ENCODE peak calls at places on chromosomes 12 and 14, in nine cellular contexts. O is RWPE1, G is transverse colon, Q is left lung, Y is fibroblast of villous mesenchyme, M is lower lobe of right lung, U is neural crest cell, I is HepG2, V is stomach. T is an unnamed sample.

GRCh38 chr12:58557156-58557555 is 363.1 kb downstream of the LRIG3 start:
- DNase-seq in O (peak), G (no peak), Q (no peak), Y (peak), M (no peak), U (no peak), I (no peak), V (no peak), T (no peak)

GRCh38 chr14:33408291-33408690 is 469.6 kb downstream of the NPAS3 start:
- DNase-seq in O (no peak), G (no peak), Q (no peak), Y (no peak), M (no peak), U (no peak), I (no peak), V (no peak), T (no peak)

GRCh38 chr14:80496090-80496489 is 284.8 kb upstream of the DIO2 start:
- DNase-seq in O (no peak), G (no peak), Q (no peak), Y (no peak), M (no peak), U (no peak), I (no peak), V (no peak), T (no peak)

GRCh38 chr12:71900091-71900490 is 38.6 kb upstream of the TPH2 start:
- DNase-seq in O (peak), G (no peak), Q (no peak), Y (peak), M (no peak), U (no peak), I (peak), V (no peak), T (no peak)

GRCh38 chr12:81668475-81668874 is 90.7 kb downstream of the PPFIA2 start:
- DNase-seq in O (peak), G (no peak), Q (no peak), Y (peak), M (no peak), U (no peak), I (no peak), V (no peak), T (no peak)

GRCh38 chr12:100987552-100988277 is 193.1 kb downstream of the ANO4 start:
- DNase-seq in O (peak), G (no peak), Q (no peak), Y (peak), M (no peak), U (peak), I (peak), V (no peak), T (no peak)

GRCh38 chr12:132449565-132450390 is 40.2 kb upstream of the FBRSL1 start:
- DNase-seq in O (no peak), G (peak), Q (no peak), Y (no peak), M (no peak), U (no peak), I (no peak), V (no peak), T (peak)

GRCh38 chr12:54375258-54375579 is 9.3 kb downstream of the ZNF385A start:
- DNase-seq in O (no peak), G (no peak), Q (no peak), Y (no peak), M (no peak), U (no peak), I (no peak), V (no peak), T (no peak)

GRCh38 chr12:59040651-59041050 is 120.3 kb upstream of the LRIG3 start:
- DNase-seq in O (peak), G (no peak), Q (no peak), Y (peak), M (no peak), U (no peak), I (no peak), V (no peak), T (no peak)

GRCh38 chr14:96564389-96564788 is 62.2 kb downstream of the PAPOLA start:
- DNase-seq in O (no peak), G (no peak), Q (no peak), Y (peak), M (no peak), U (no peak), I (no peak), V (no peak), T (no peak)

GRCh38 chr14:64491637-64492036 is 12.0 kb downstream of the ZBTB25 start:
- DNase-seq in O (no peak), G (no peak), Q (no peak), Y (no peak), M (no peak), U (no peak), I (no peak), V (no peak), T (no peak)

GRCh38 chr12:101781834-101782543 is 42.7 kb upstream of the SYCP3 start:
- DNase-seq in O (no peak), G (no peak), Q (no peak), Y (peak), M (no peak), U (no peak), I (no peak), V (no peak), T (no peak)

GRCh38 chr14:21408152-21408551 is 24.3 kb upstream of the SUPT16H start:
- DNase-seq in O (peak), G (no peak), Q (no peak), Y (peak), M (no peak), U (no peak), I (no peak), V (no peak), T (no peak)

GRCh38 chr12:124992874-124993567 is 424 bp upstream of the BRI3BP start:
- DNase-seq in O (peak), G (peak), Q (peak), Y (peak), M (peak), U (peak), I (peak), V (peak), T (no peak)

GRCh38 chr14:59664741-59665140 is 88.1 kb upstream of the CCDC175 start:
- DNase-seq in O (peak), G (no peak), Q (no peak), Y (no peak), M (no peak), U (no peak), I (no peak), V (no peak), T (no peak)

GRCh38 chr12:2319747-2320146 is 267.0 kb downstream of the CACNA1C start:
- DNase-seq in O (no peak), G (no peak), Q (no peak), Y (peak), M (no peak), U (no peak), I (no peak), V (no peak), T (no peak)

GRCh38 chr14:103317251-103317650 is 16.8 kb upstream of the EIF5 start:
- DNase-seq in O (no peak), G (no peak), Q (no peak), Y (no peak), M (no peak), U (no peak), I (no peak), V (no peak), T (no peak)

GRCh38 chr12:104482113-104482512 is 25.4 kb downstream of the CHST11 start:
- DNase-seq in O (no peak), G (no peak), Q (no peak), Y (no peak), M (no peak), U (no peak), I (no peak), V (no peak), T (no peak)

GRCh38 chr14:104087505-104087904 is 2.0 kb downstream of the ASPG start:
- DNase-seq in O (no peak), G (peak), Q (no peak), Y (no peak), M (peak), U (no peak), I (no peak), V (no peak), T (no peak)

GRCh38 chr12:111334393-111334915 is 34.4 kb downstream of the PHETA1 start:
- DNase-seq in O (no peak), G (no peak), Q (no peak), Y (no peak), M (no peak), U (no peak), I (no peak), V (no peak), T (no peak)

GRCh38 chr12:11497995-11498394 is 102.6 kb upstream of the PRB2 start:
- DNase-seq in O (no peak), G (no peak), Q (no peak), Y (no peak), M (no peak), U (no peak), I (no peak), V (no peak), T (no peak)

GRCh38 chr14:28098863-28099262 is 667.7 kb upstream of the FOXG1 start:
- DNase-seq in O (no peak), G (no peak), Q (no peak), Y (no peak), M (no peak), U (no peak), I (no peak), V (no peak), T (no peak)

GRCh38 chr12:54129028-54129903 is 59.5 kb downstream of the SMUG1 start:
- DNase-seq in O (no peak), G (no peak), Q (no peak), Y (no peak), M (no peak), U (no peak), I (no peak), V (no peak), T (peak)

GRCh38 chr14:95388699-95389098 is 69.0 kb upstream of the CLMN start:
- DNase-seq in O (no peak), G (no peak), Q (no peak), Y (no peak), M (no peak), U (no peak), I (no peak), V (no peak), T (no peak)

GRCh38 chr12:15131462-15131861 is 89.8 kb downstream of the RERG start:
- DNase-seq in O (peak), G (no peak), Q (no peak), Y (peak), M (no peak), U (no peak), I (no peak), V (no peak), T (no peak)

GRCh38 chr12:26576266-26576665 is 256.7 kb downstream of the ITPR2 start:
- DNase-seq in O (no peak), G (no peak), Q (no peak), Y (no peak), M (no peak), U (no peak), I (no peak), V (no peak), T (no peak)

GRCh38 chr12:104097954-104098353 is 33.6 kb downstream of the HCFC2 start:
- DNase-seq in O (no peak), G (no peak), Q (no peak), Y (no peak), M (no peak), U (no peak), I (no peak), V (no peak), T (no peak)

GRCh38 chr12:53950789-53951576 is 3.7 kb upstream of the HOXC12 start:
- DNase-seq in O (no peak), G (no peak), Q (no peak), Y (no peak), M (no peak), U (no peak), I (peak), V (no peak), T (no peak)

GRCh38 chr12:125096894-125097293 is 31.7 kb downstream of the AACS start:
- DNase-seq in O (no peak), G (no peak), Q (no peak), Y (no peak), M (no peak), U (no peak), I (no peak), V (no peak), T (no peak)

GRCh38 chr12:91920276-91920675 is 225.4 kb downstream of the BTG1 start:
- DNase-seq in O (no peak), G (no peak), Q (no peak), Y (peak), M (no peak), U (no peak), I (no peak), V (no peak), T (no peak)

GRCh38 chr12:87661770-87662402 is 367.3 kb downstream of the C12orf50 start:
- DNase-seq in O (peak), G (no peak), Q (no peak), Y (peak), M (no peak), U (no peak), I (no peak), V (no peak), T (no peak)

GRCh38 chr12:8953773-8954402 is 4.4 kb upstream of the M6PR start:
- DNase-seq in O (no peak), G (peak), Q (no peak), Y (no peak), M (no peak), U (no peak), I (no peak), V (no peak), T (no peak)

GRCh38 chr12:25054783-25055144 is 105.9 kb upstream of the BCAT1 start:
- DNase-seq in O (peak), G (no peak), Q (no peak), Y (no peak), M (no peak), U (no peak), I (no peak), V (no peak), T (no peak)

GRCh38 chr12:1162083-1162760 is 171.2 kb downstream of the ERC1 start:
- DNase-seq in O (no peak), G (no peak), Q (no peak), Y (no peak), M (no peak), U (no peak), I (no peak), V (no peak), T (no peak)

GRCh38 chr14:25069889-25070288 is 19.9 kb upstream of the STXBP6 start:
- DNase-seq in O (no peak), G (no peak), Q (no peak), Y (no peak), M (no peak), U (no peak), I (no peak), V (no peak), T (no peak)

GRCh38 chr12:63802012-63802608 is 22.4 kb downstream of the RXYLT1 start:
- DNase-seq in O (peak), G (no peak), Q (no peak), Y (peak), M (no peak), U (no peak), I (no peak), V (no peak), T (no peak)

GRCh38 chr12:12786371-12786715 is 884 bp downstream of the APOLD1 start:
- DNase-seq in O (no peak), G (no peak), Q (no peak), Y (peak), M (no peak), U (no peak), I (no peak), V (no peak), T (no peak)

GRCh38 chr12:12788131-12788530 is 2.7 kb downstream of the APOLD1 start:
- DNase-seq in O (no peak), G (no peak), Q (no peak), Y (no peak), M (no peak), U (no peak), I (no peak), V (no peak), T (no peak)

GRCh38 chr12:12784911-12785814 is at the start of gene APOLD1:
- DNase-seq in O (no peak), G (no peak), Q (no peak), Y (peak), M (no peak), U (no peak), I (no peak), V (no peak), T (no peak)

GRCh38 chr12:12788675-12789368 is 3.4 kb downstream of the APOLD1 start:
- DNase-seq in O (peak), G (peak), Q (peak), Y (peak), M (no peak), U (peak), I (peak), V (peak), T (no peak)

DNA sequence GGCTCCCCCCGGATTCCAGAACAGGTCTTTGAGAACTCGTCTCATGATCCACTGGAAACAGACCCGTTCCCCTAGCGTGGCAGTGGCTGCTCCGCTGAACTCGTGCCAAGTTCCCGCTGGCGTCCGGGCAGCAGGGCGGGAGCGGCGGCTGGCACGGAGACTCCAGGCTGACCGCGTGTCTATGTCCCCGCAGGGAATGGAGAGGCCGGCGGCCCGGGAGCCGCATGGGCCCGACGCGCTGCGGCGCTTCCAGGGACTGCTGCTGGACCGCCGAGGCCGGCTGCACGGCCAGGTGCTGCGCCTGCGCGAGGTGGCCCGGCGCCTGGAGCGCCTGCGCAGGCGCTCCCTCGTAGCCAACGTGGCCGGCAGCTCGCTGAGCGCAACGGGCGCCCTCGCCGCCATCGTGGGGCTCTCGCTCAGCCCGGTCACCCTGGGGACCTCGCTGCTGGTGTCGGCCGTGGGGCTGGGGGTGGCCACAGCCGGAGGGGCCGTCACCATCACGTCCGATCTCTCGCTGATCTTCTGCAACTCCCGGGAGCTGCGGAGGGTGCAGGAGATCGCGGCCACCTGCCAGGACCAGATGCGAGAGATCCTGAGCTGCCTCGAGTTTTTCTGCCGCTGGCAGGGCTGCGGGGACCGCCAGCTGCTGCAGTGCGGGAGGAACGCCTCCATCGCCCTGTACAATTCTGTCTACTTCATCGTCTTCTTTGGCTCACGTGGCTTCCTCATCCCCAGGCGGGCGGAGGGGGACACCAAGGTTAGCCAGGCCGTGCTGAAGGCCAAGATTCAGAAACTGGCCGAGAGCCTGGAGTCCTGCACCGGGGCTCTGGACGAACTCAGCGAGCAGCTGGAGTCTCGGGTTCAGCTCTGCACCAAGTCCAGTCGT is 1.5 kb downstream of the APOLD1 start:
- DNase-seq in O (peak), G (peak), Q (peak), Y (peak), M (peak), U (peak), I (peak), V (peak), T (no peak)
- TF ChIP-seq CTCF in O (no peak), G (peak), Q (peak), Y (no peak), M (peak), U (peak), I (no peak), V (no peak), T (peak)

DNA sequence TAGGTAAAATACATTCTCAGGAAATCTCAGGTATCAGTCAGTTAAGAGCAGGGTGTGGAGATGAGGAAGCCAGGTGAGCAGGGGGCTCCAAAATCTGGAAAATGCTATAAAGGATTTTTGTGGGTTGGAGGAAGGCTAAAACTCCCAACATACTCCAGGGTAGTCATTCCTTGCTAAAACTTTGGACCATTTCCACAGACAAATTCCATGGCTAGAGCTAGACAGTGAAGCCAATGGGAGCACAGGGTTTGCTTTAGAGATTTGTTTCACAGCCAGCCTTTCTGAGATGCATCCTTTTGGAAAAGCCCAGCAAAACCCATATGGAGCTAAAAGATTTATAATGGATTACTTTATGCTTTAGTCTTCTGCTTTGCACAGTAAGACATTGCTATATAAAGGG is 146.4 kb downstream of the SAMD4A start:
- DNase-seq in O (no peak), G (no peak), Q (no peak), Y (no peak), M (no peak), U (no peak), I (no peak), V (no peak), T (no peak)
- TF ChIP-seq CTCF in O (no peak), G (no peak), Q (no peak), Y (no peak), M (no peak), U (no peak), I (no peak), V (no peak), T (no peak)

GRCh38 chr12:120314220-120314619 is 12.1 kb downstream of the SIRT4 start:
- DNase-seq in O (no peak), G (no peak), Q (no peak), Y (no peak), M (no peak), U (no peak), I (no peak), V (no peak), T (no peak)

GRCh38 chr12:120321382-120322202 is 6.0 kb downstream of the PLA2G1B start:
- DNase-seq in O (no peak), G (peak), Q (no peak), Y (no peak), M (peak), U (no peak), I (peak), V (peak), T (peak)

GRCh38 chr12:120316798-120317257 is 10.8 kb downstream of the PLA2G1B start:
- DNase-seq in O (no peak), G (no peak), Q (no peak), Y (no peak), M (peak), U (no peak), I (peak), V (no peak), T (no peak)

GRCh38 chr12:120317258-120318105 is 10.1 kb downstream of the PLA2G1B start:
- DNase-seq in O (peak), G (peak), Q (peak), Y (peak), M (peak), U (peak), I (peak), V (peak), T (peak)
- TF ChIP-seq CTCF in O (peak), G (peak), Q (peak), Y (peak), M (peak), U (peak), I (peak), V (peak), T (peak)

GRCh38 chr14:56394826-56395543 is 184.6 kb upstream of the TMEM260 start:
- DNase-seq in O (no peak), G (no peak), Q (no peak), Y (no peak), M (no peak), U (no peak), I (no peak), V (no peak), T (no peak)

GRCh38 chr14:56386024-56386423 is 193.6 kb upstream of the TMEM260 start:
- DNase-seq in O (no peak), G (no peak), Q (no peak), Y (no peak), M (no peak), U (no peak), I (no peak), V (no peak), T (no peak)

GRCh38 chr14:56390859-56391258 is 188.7 kb upstream of the TMEM260 start:
- DNase-seq in O (no peak), G (no peak), Q (no peak), Y (no peak), M (no peak), U (no peak), I (no peak), V (no peak), T (no peak)
- TF ChIP-seq CTCF in O (no peak), G (no peak), Q (no peak), Y (no peak), M (peak), U (no peak), I (no peak), V (no peak), T (no peak)